ENCODE peak calls at places on chromosomes 5 and 9, in seven cellular contexts. One of them, this sample, is unnamed.

GRCh38 chr5:40446910-40447309 is 232.8 kb upstream of the PTGER4 start:
- DNase-seq in PC-3: peak; percentile 96
- DNase-seq in tibial nerve: no peak
- DNase-seq in fibroblast of lung: peak; percentile 61
- DNase-seq in brain microvascular endothelial cell: peak; percentile 96
- DNase-seq in pancreas: no peak
- DNase-seq in spleen: no peak
- DNase-seq in this sample: peak; percentile 98

GRCh38 chr9:80086386-80086785 is 514.6 kb downstream of the TLE4 start:
- DNase-seq in PC-3: no peak
- DNase-seq in tibial nerve: no peak
- DNase-seq in fibroblast of lung: no peak
- DNase-seq in brain microvascular endothelial cell: no peak
- DNase-seq in pancreas: no peak
- DNase-seq in spleen: no peak
- DNase-seq in this sample: no peak

GRCh38 chr5:79754865-79755555 is 65.4 kb downstream of the CMYA5 start:
- DNase-seq in PC-3: no peak
- DNase-seq in tibial nerve: no peak
- DNase-seq in fibroblast of lung: no peak
- DNase-seq in brain microvascular endothelial cell: no peak
- DNase-seq in pancreas: no peak
- DNase-seq in spleen: no peak
- DNase-seq in this sample: no peak

GRCh38 chr5:113166710-113167366 is 190.2 kb downstream of the DCP2 start:
- DNase-seq in PC-3: peak; percentile 91
- DNase-seq in tibial nerve: no peak
- DNase-seq in fibroblast of lung: peak; percentile 97
- DNase-seq in brain microvascular endothelial cell: peak; percentile 78
- DNase-seq in pancreas: no peak
- DNase-seq in spleen: no peak
- DNase-seq in this sample: peak; percentile 97

GRCh38 chr5:132487841-132488555 is 2.6 kb downstream of the IRF1 start:
- DNase-seq in PC-3: no peak
- DNase-seq in tibial nerve: no peak
- DNase-seq in fibroblast of lung: no peak
- DNase-seq in brain microvascular endothelial cell: no peak
- DNase-seq in pancreas: peak; percentile 15
- DNase-seq in spleen: peak; percentile 77
- DNase-seq in this sample: no peak

GRCh38 chr5:120479066-120479465 is 15.0 kb downstream of the PRR16 start:
- DNase-seq in PC-3: no peak
- DNase-seq in tibial nerve: no peak
- DNase-seq in fibroblast of lung: peak; percentile 48
- DNase-seq in brain microvascular endothelial cell: no peak
- DNase-seq in pancreas: no peak
- DNase-seq in spleen: no peak
- DNase-seq in this sample: no peak

GRCh38 chr5:143757116-143757515 is 54.8 kb upstream of the HMHB1 start:
- DNase-seq in PC-3: no peak
- DNase-seq in tibial nerve: no peak
- DNase-seq in fibroblast of lung: no peak
- DNase-seq in brain microvascular endothelial cell: no peak
- DNase-seq in pancreas: no peak
- DNase-seq in spleen: no peak
- DNase-seq in this sample: no peak

GRCh38 chr5:141855265-141856029 is 22.8 kb downstream of the PCDH1 start:
- DNase-seq in PC-3: no peak
- DNase-seq in tibial nerve: no peak
- DNase-seq in fibroblast of lung: no peak
- DNase-seq in brain microvascular endothelial cell: no peak
- DNase-seq in pancreas: no peak
- DNase-seq in spleen: no peak
- DNase-seq in this sample: no peak

GRCh38 chr9:125522328-125522725 is 184.7 kb downstream of the MAPKAP1 start:
- DNase-seq in PC-3: peak; percentile 32
- DNase-seq in tibial nerve: no peak
- DNase-seq in fibroblast of lung: peak; percentile 91
- DNase-seq in brain microvascular endothelial cell: peak; percentile 70
- DNase-seq in pancreas: no peak
- DNase-seq in spleen: no peak
- DNase-seq in this sample: peak; percentile 67

GRCh38 chr5:136457390-136458094 is 92.2 kb upstream of the TRPC7 start:
- DNase-seq in PC-3: no peak
- DNase-seq in tibial nerve: no peak
- DNase-seq in fibroblast of lung: no peak
- DNase-seq in brain microvascular endothelial cell: no peak
- DNase-seq in pancreas: peak; percentile 75
- DNase-seq in spleen: no peak
- DNase-seq in this sample: no peak

GRCh38 chr5:103778915-103779314 is 216.3 kb upstream of the NUDT12 start:
- DNase-seq in PC-3: no peak
- DNase-seq in tibial nerve: no peak
- DNase-seq in fibroblast of lung: no peak
- DNase-seq in brain microvascular endothelial cell: no peak
- DNase-seq in pancreas: no peak
- DNase-seq in spleen: no peak
- DNase-seq in this sample: no peak

DNA sequence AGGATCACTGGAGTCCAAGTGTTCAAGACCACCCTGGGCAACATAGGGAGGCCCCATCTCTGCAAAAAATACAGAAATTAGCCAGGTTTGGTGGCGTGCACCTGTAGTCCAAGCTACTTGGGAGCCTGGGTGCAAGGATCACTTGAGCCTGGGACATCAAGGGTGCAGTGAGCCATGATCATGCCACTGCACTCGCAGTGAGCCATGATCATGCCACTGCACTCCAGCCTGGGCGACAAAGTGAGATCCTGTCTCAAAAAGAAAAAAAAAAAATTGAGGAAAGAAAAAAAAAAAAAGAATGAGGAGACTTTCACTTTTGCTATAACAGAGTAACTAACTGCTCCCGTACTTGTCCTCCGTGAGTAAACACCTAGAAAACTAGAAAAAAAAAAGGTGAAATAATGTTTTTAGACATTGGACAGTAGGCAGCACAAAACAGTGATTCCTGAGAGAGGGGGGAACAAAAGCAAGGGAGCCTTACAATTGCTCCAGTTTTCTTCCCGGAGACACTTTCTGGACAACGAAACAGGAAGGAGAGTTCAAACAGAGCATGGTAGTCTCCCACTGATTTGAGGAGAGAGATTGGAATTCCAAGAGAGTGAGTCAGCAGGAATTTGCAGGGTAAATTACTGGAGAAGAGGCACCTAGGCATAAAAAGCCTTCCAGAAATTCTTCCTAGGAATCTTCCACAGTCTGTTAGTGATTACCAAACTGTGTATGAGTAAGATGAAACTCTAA is 6.9 kb upstream of the ZBTB5 start:
- DNase-seq in PC-3: peak; percentile 96
- DNase-seq in tibial nerve: no peak
- DNase-seq in fibroblast of lung: peak; percentile 97
- DNase-seq in brain microvascular endothelial cell: peak; percentile 77
- DNase-seq in pancreas: no peak
- DNase-seq in spleen: no peak
- DNase-seq in this sample: peak; percentile 94
- H3K4me3 ChIP-seq in PC-3: peak overlapping the region; percentile 75
- H3K4me3 ChIP-seq in tibial nerve: peak overlapping the region; percentile 3
- H3K4me3 ChIP-seq in fibroblast of lung: peak overlapping the region; percentile 25
- H3K4me3 ChIP-seq in brain microvascular endothelial cell: peak overlapping the region; percentile 46
- H3K4me3 ChIP-seq in pancreas: peak overlapping the region; percentile 44
- H3K4me3 ChIP-seq in spleen: peak overlapping the region; percentile 45
- H3K4me3 ChIP-seq in this sample: peak overlapping the region; percentile 15

DNA sequence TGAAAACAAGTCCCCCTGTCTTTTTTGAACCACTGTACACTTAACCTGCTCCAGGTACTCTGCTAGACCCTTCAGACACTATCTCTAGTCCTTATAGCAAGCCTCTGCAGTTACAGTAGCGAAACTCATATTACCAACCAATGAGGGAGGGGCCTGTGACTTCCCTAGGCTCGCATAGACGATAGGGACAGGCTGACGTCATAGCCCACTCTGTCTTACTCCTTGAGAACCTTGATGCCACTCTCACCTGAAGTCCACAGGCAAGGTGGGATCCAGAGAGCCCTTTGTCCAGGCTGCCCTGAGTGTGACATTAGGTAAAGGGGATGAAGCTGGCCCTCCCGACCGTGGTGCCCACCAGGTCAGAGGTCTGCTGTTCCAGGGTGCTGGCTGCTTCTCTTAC is 65.3 kb downstream of the ACTBL2 start:
- DNase-seq in PC-3: no peak
- DNase-seq in tibial nerve: no peak
- DNase-seq in fibroblast of lung: no peak
- DNase-seq in brain microvascular endothelial cell: no peak
- DNase-seq in pancreas: no peak
- DNase-seq in spleen: no peak
- DNase-seq in this sample: no peak
- TF ChIP-seq CTCF in PC-3: no peak
- TF ChIP-seq CTCF in tibial nerve: no peak
- TF ChIP-seq CTCF in fibroblast of lung: no peak
- TF ChIP-seq CTCF in brain microvascular endothelial cell: no peak
- TF ChIP-seq CTCF in pancreas: no peak
- TF ChIP-seq CTCF in spleen: no peak
- TF ChIP-seq CTCF in this sample: no peak

DNA sequence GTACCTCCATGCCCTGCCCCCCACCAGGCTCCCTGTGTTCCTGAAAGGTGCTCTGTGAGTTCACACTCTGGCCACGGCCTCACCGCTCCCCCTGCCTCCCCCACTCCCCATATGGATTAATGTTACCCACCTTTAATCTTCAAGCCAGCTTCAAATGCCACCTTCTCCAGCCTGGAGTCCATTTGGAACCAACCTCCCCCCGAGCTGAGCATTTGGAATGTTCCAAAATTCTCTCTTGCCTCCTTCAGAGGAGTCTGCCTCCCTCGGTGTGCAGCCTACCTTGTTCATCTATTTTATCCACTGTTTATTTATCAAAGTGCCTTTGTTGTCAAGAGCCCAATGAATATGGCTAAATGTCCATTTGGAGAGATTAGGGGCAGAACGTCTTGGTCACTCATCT is 4.3 kb downstream of the GOLGA2 start:
- DNase-seq in PC-3: peak; percentile 31
- DNase-seq in tibial nerve: no peak
- DNase-seq in fibroblast of lung: no peak
- DNase-seq in brain microvascular endothelial cell: no peak
- DNase-seq in pancreas: no peak
- DNase-seq in spleen: no peak
- DNase-seq in this sample: no peak
- H3K36me3 ChIP-seq in PC-3: no peaks in the 10 kb centered on the region
- H3K36me3 ChIP-seq in tibial nerve: peaks cover 70% of the 10 kb centered on the region
- H3K36me3 ChIP-seq in fibroblast of lung: peaks cover 27% of the 10 kb centered on the region
- H3K36me3 ChIP-seq in brain microvascular endothelial cell: peaks cover 59% of the 10 kb centered on the region
- H3K36me3 ChIP-seq in pancreas: peaks cover 4% of the 10 kb centered on the region
- H3K36me3 ChIP-seq in spleen: no peaks in the 10 kb centered on the region
- H3K36me3 ChIP-seq in this sample: peaks cover 8% of the 10 kb centered on the region

GRCh38 chr5:99169309-99169708 is 240.5 kb upstream of the CHD1 start:
- DNase-seq in PC-3: peak; percentile 47
- DNase-seq in tibial nerve: no peak
- DNase-seq in fibroblast of lung: peak; percentile 35
- DNase-seq in brain microvascular endothelial cell: no peak
- DNase-seq in pancreas: no peak
- DNase-seq in spleen: no peak
- DNase-seq in this sample: peak; percentile 23
- H3K4me3 ChIP-seq in PC-3: no peak overlapping the region
- H3K4me3 ChIP-seq in tibial nerve: no peak overlapping the region
- H3K4me3 ChIP-seq in fibroblast of lung: no peak overlapping the region
- H3K4me3 ChIP-seq in brain microvascular endothelial cell: no peak overlapping the region
- H3K4me3 ChIP-seq in pancreas: no peak overlapping the region
- H3K4me3 ChIP-seq in spleen: no peak overlapping the region
- H3K4me3 ChIP-seq in this sample: no peak overlapping the region

This sample was measured in bronchial epithelial cell.